ENCODE peak calls at places on chromosomes 6 and 20, in six cellular contexts. S, H, Z, L, Q and M are unnamed samples.

GRCh38 chr6:148218542-148219258 is 123.9 kb upstream of the SASH1 start:
- DNase-seq in L (no peak), S (no peak), H (no peak), Q (no peak), Z (peak), M (no peak)

GRCh38 chr6:38755207-38755606 is 40.1 kb downstream of the DNAH8 start:
- DNase-seq in S (no peak), Q (peak), H (no peak), Z (no peak), L (no peak), M (no peak)

GRCh38 chr20:10430000-10430466 is 4.0 kb downstream of the MKKS start:
- DNase-seq in Z (no peak), L (no peak), S (no peak), H (no peak), Q (no peak), M (no peak)

GRCh38 chr20:31542963-31543362 is 28.7 kb downstream of the HM13 start:
- DNase-seq in Q (no peak), L (no peak), H (no peak), Z (no peak), S (no peak), M (no peak)

GRCh38 chr20:36237477-36237876 is 1.2 kb downstream of the AAR2 start:
- DNase-seq in Q (no peak), H (no peak), Z (no peak), L (no peak), S (no peak), M (no peak)

GRCh38 chr20:1299522-1299921 is 29.4 kb downstream of the SDCBP2 start:
- DNase-seq in S (no peak), Z (no peak), L (no peak), Q (peak), H (peak), M (no peak)

GRCh38 chr20:19885981-19886665 is 128.1 kb downstream of the RIN2 start:
- DNase-seq in Z (peak), L (peak), Q (no peak), S (peak), H (no peak), M (peak)

GRCh38 chr20:35625584-35626385 is 10.2 kb downstream of the SPAG4 start:
- DNase-seq in Q (no peak), S (no peak), Z (no peak), H (no peak), L (peak), M (no peak)

GRCh38 chr6:148287979-148288378 is 54.7 kb upstream of the SASH1 start:
- DNase-seq in Z (no peak), Q (no peak), S (no peak), H (no peak), L (no peak), M (no peak)

GRCh38 chr6:27296106-27296783 is 15.8 kb downstream of the POM121L2 start:
- DNase-seq in L (no peak), H (no peak), Q (peak), S (no peak), Z (no peak), M (no peak)

GRCh38 chr6:163414117-163414366 is 476 bp upstream of the QKI start:
- DNase-seq in Q (no peak), L (no peak), S (no peak), H (no peak), Z (no peak), M (peak)

GRCh38 chr20:59324441-59324840 is 24.0 kb downstream of the EDN3 start:
- DNase-seq in S (no peak), L (no peak), H (no peak), Q (no peak), Z (no peak), M (no peak)

GRCh38 chr20:43983359-43983758 is 68.7 kb downstream of the TOX2 start:
- DNase-seq in L (no peak), S (no peak), Q (no peak), Z (no peak), H (peak), M (no peak)

GRCh38 chr20:8997720-8998119 is 71.2 kb upstream of the PLCB4 start:
- DNase-seq in H (no peak), S (no peak), L (no peak), Q (no peak), Z (no peak), M (no peak)

GRCh38 chr6:168934856-168935627 is 318.6 kb downstream of the THBS2 start:
- DNase-seq in Q (no peak), L (peak), S (no peak), Z (no peak), H (no peak), M (no peak)

GRCh38 chr6:131062245-131063027 is 609 bp downstream of the EPB41L2 start:
- DNase-seq in H (peak), Z (peak), L (peak), S (peak), Q (no peak), M (peak)

GRCh38 chr6:7230956-7231713 is 81.9 kb downstream of the SSR1 start:
- DNase-seq in Z (no peak), S (no peak), L (no peak), Q (no peak), H (no peak), M (peak)

GRCh38 chr6:134510920-134511319 is 193.0 kb upstream of the SGK1 start:
- DNase-seq in Q (no peak), Z (no peak), S (no peak), L (no peak), H (no peak), M (peak)

GRCh38 chr6:108697646-108698161 is 137.0 kb downstream of the FOXO3 start:
- DNase-seq in L (peak), S (no peak), Z (no peak), H (no peak), Q (no peak), M (no peak)

GRCh38 chr6:165511807-165512206 is 151.2 kb downstream of the PDE10A start:
- DNase-seq in Q (no peak), S (no peak), Z (no peak), L (no peak), H (no peak), M (no peak)

GRCh38 chr6:165514621-165515020 is 148.4 kb downstream of the PDE10A start:
- DNase-seq in Z (no peak), Q (no peak), H (no peak), S (no peak), L (no peak), M (peak)

GRCh38 chr6:165519316-165519715 is 143.7 kb downstream of the PDE10A start:
- DNase-seq in H (no peak), Z (no peak), S (no peak), Q (no peak), L (no peak), M (no peak)

DNA sequence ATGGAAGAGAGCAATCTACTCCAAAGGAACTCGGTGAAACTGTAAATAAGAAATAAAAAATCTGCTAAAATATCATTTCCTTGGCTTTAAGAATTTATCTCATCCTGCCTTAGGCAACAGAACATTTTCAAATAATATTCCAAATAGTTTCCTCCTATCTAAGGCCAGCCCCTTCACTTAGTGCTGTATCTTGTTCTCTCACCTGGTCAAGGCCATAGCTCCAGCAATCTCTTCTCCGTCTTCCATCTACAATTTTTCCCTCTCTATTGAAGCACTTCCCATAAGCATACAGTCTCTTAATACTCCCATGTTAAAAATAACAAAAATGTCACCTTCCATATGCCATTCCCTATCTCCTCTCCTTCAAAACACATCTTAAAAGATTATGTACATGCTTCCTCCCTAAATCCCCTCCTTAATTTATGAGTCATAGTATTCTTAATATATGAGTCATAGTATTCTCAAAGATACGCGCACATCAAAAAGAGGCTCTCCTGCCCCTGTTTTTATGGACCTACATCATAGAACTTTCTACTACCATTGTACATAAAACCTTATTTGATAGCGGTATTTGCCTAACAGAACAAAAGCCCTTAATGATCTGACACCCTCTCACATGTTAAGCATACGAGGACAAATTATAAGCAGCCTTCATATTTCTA is 146.9 kb downstream of the PDE10A start:
- DNase-seq in Q (peak), S (no peak), Z (no peak), L (no peak), H (no peak), M (no peak)
- TF ChIP-seq POLR2A in Q (no peak), S (no peak), Z (no peak), L (no peak), H (no peak), M (no peak)

GRCh38 chr6:21469213-21469612 is 124.3 kb upstream of the SOX4 start:
- DNase-seq in Q (no peak), Z (no peak), L (no peak), H (no peak), S (no peak), M (no peak)
- TF ChIP-seq POLR2A in Q (no peak), Z (no peak), L (no peak), H (no peak), S (no peak), M (no peak)

GRCh38 chr6:29728173-29728879 is 5.1 kb downstream of the HLA-F start:
- DNase-seq in S (no peak), Q (no peak), H (no peak), Z (no peak), L (peak), M (no peak)
- TF ChIP-seq POLR2A in S (no peak), Q (no peak), H (no peak), Z (no peak), L (no peak), M (no peak)

GRCh38 chr6:111118816-111119215 is 31.5 kb downstream of the SLC16A10 start:
- DNase-seq in L (no peak), Z (no peak), Q (no peak), H (no peak), S (no peak), M (no peak)

GRCh38 chr6:111124406-111124805 is 37.1 kb downstream of the SLC16A10 start:
- DNase-seq in H (no peak), L (no peak), Q (no peak), S (no peak), Z (no peak), M (no peak)

GRCh38 chr6:111122458-111123286 is 35.4 kb downstream of the SLC16A10 start:
- DNase-seq in S (no peak), H (no peak), L (no peak), Z (no peak), Q (no peak), M (no peak)

GRCh38 chr6:111121789-111122350 is 34.6 kb downstream of the SLC16A10 start:
- DNase-seq in S (no peak), Z (no peak), H (no peak), L (no peak), Q (no peak), M (no peak)

DNA sequence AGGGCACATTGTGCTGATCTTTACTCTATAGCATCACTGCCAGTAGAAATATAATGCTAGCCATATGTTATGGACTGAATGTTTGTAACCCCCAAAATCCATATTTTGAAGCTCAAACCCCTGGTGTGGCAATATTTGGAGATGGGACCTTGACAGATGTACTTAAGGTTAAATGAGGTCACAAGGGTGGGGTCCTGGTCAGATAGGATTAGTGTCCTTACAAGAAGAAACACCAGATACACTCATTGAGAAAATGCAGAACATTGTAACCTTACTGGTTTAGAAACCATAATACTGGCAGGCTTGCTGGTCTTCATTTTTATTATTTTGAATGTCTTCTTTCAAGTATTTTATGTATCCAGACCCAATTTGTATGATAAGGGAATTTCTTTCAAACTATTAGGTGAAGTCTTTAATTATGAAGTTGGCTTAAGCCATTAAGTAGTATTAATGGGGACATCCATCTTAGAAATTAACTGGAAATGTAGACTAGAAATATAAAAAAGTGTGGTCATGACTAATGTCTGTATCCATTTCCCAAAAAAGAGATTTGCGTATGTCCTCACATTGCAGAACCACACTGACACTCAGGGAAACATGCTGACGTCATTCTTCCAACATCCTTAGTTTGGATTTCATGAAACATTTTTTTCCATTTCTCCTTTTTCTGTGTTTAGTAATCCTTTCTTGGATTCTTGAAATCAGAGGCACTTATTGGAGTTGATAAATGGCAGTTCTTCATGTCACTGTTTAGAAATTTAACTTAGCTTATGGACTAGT is 32.4 kb downstream of the SLC16A10 start:
- DNase-seq in L (no peak), Q (no peak), Z (no peak), S (no peak), H (no peak), M (no peak)
- TF ChIP-seq POLR2A in L (no peak), Q (no peak), Z (no peak), S (no peak), H (no peak), M (no peak)

GRCh38 chr20:33443006-33443511 is 504 bp downstream of the SNTA1 start:
- DNase-seq in Z (peak), L (peak), H (peak), S (peak), Q (no peak), M (no peak)

GRCh38 chr20:33442136-33443005 is 1.2 kb downstream of the SNTA1 start:
- DNase-seq in L (peak), S (no peak), Z (peak), Q (no peak), H (peak), M (no peak)

GRCh38 chr20:33441142-33441955 is 2.2 kb downstream of the SNTA1 start:
- DNase-seq in S (no peak), H (peak), Q (no peak), L (no peak), Z (no peak), M (no peak)

GRCh38 chr20:33444797-33445560 is 1.4 kb upstream of the SNTA1 start:
- DNase-seq in Z (no peak), Q (no peak), H (no peak), S (no peak), L (no peak), M (no peak)

GRCh38 chr20:33443512-33444239 is at the start of gene SNTA1:
- DNase-seq in Q (no peak), Z (peak), S (peak), L (peak), H (peak), M (peak)
- TF ChIP-seq POLR2A in Q (no peak), Z (peak), S (no peak), L (no peak), H (peak), M (peak)